ENCODE peak calls at places on chromosome 3, in five cellular contexts. M is prostate gland, J is HL-60, G is BJ, C is MCF 10A. L is an unnamed sample.
A peak's percentile ranks its signal among the peaks of the same experiment; 100 is the strongest.

GRCh38 chr3:158727499-158728377 is 4.5 kb downstream of the RARRES1 start:
- DNase-seq in M (peak; percentile 78), J (peak; percentile 27), G (no peak), C (peak; percentile 72), L (peak; percentile 51)

GRCh38 chr3:111577798-111578685 is 17.1 kb downstream of the ZBED2 start:
- DNase-seq in M (no peak), J (peak; percentile 3), G (peak; percentile 44), C (peak; percentile 81), L (peak; percentile 27)

GRCh38 chr3:51777985-51778384 is 1.1 kb downstream of the IQCF6 start:
- DNase-seq in M (no peak), J (no peak), G (no peak), C (peak; percentile 19), L (no peak)

GRCh38 chr3:136733317-136733833 is 18.8 kb downstream of the STAG1 start:
- DNase-seq in M (no peak), J (no peak), G (no peak), C (no peak), L (no peak)

GRCh38 chr3:120894285-120894684 is 13.7 kb upstream of the STXBP5L start:
- DNase-seq in M (peak; percentile 68), J (no peak), G (no peak), C (peak; percentile 45), L (no peak)

GRCh38 chr3:137008976-137009375 is 51.2 kb downstream of the IL20RB start:
- DNase-seq in M (no peak), J (no peak), G (no peak), C (no peak), L (no peak)

GRCh38 chr3:121477589-121477988 is 68.2 kb downstream of the POLQ start:
- DNase-seq in M (no peak), J (no peak), G (peak; percentile 47), C (no peak), L (no peak)

GRCh38 chr3:64321747-64322146 is 96.5 kb upstream of the PRICKLE2 start:
- DNase-seq in M (no peak), J (no peak), G (no peak), C (peak; percentile 59), L (no peak)

GRCh38 chr3:185325946-185326791 is 36.8 kb upstream of the MAP3K13 start:
- DNase-seq in M (no peak), J (no peak), G (no peak), C (no peak), L (no peak)

GRCh38 chr3:170448530-170449110 is 30.0 kb downstream of the CLDN11 start:
- DNase-seq in M (no peak), J (no peak), G (no peak), C (no peak), L (no peak)

GRCh38 chr3:172982731-172983364 is 158.2 kb downstream of the SPATA16 start:
- DNase-seq in M (no peak), J (no peak), G (no peak), C (peak; percentile 4), L (no peak)

GRCh38 chr3:152359385-152360248 is 90.9 kb downstream of the MBNL1 start:
- DNase-seq in M (no peak), J (no peak), G (no peak), C (no peak), L (no peak)

GRCh38 chr3:48399387-48400172 is 27.6 kb downstream of the FBXW12 start:
- DNase-seq in M (peak; percentile 20), J (no peak), G (no peak), C (no peak), L (no peak)

GRCh38 chr3:9778102-9778501 is 8.4 kb upstream of the CAMK1 start:
- DNase-seq in M (no peak), J (no peak), G (peak; percentile 24), C (peak; percentile 61), L (no peak)

GRCh38 chr3:138509586-138509985 is 75.2 kb downstream of the ESYT3 start:
- DNase-seq in M (no peak), J (no peak), G (no peak), C (no peak), L (no peak)

GRCh38 chr3:132386259-132386658 is 31.0 kb upstream of the DNAJC13 start:
- DNase-seq in M (no peak), J (no peak), G (no peak), C (no peak), L (no peak)

GRCh38 chr3:154294016-154294415 is 30.3 kb downstream of the DHX36 start:
- DNase-seq in M (no peak), J (no peak), G (no peak), C (no peak), L (no peak)

GRCh38 chr3:26960382-26960781 is 337.8 kb downstream of the LRRC3B start:
- DNase-seq in M (no peak), J (no peak), G (no peak), C (no peak), L (no peak)

GRCh38 chr3:54556630-54557029 is 371.2 kb downstream of the LRTM1 start:
- DNase-seq in M (no peak), J (no peak), G (no peak), C (no peak), L (no peak)

DNA sequence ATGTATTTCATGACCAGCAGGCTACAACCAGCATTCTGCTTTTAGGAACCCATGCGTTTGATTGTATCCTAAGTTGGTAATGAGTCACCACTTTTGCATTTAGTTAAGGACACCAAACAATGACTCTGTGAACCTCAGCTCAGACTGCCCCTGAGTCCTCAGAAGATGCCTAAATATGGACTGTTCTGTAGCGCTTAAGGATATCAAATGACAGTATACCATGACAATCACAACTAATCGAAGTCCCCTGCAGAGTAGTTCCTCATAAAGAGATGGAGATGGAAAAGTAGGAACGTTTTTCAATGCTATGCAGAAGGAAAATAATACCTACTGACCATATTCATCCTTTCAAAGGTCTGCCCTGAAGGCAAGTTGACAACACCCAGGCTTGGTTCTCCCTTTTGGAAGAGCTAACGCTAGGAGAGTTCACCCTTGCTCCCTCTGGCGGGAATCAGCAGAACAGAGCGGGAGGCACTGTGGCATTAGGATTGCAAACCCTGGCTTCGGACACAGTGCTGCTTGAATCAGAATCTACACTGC is 508.6 kb downstream of the FHIT start:
- DNase-seq in M (no peak), J (no peak), G (no peak), C (peak; percentile 65), L (peak; percentile 50)
- TF ChIP-seq CTCF in M (no peak), J (no peak), G (no peak), C (peak; percentile 26), L (peak; percentile 49)

GRCh38 chr3:65436580-65436979 is 602.1 kb downstream of the MAGI1 start:
- DNase-seq in M (no peak), J (no peak), G (no peak), C (peak; percentile 11), L (peak; percentile 49)
- TF ChIP-seq CTCF in M (peak; percentile 37), J (peak; percentile 19), G (peak; percentile 30), C (peak; percentile 8), L (no peak)

GRCh38 chr3:37257581-37257980 is 83.2 kb upstream of the LRRFIP2 start:
- DNase-seq in M (no peak), J (no peak), G (no peak), C (no peak), L (no peak)

GRCh38 chr3:37259291-37259690 is 84.9 kb upstream of the LRRFIP2 start:
- DNase-seq in M (no peak), J (no peak), G (no peak), C (no peak), L (no peak)

GRCh38 chr3:37254316-37254715 is 79.9 kb upstream of the LRRFIP2 start:
- DNase-seq in M (no peak), J (no peak), G (no peak), C (no peak), L (no peak)

GRCh38 chr3:37255990-37256308 is 81.6 kb upstream of the LRRFIP2 start:
- DNase-seq in M (no peak), J (no peak), G (no peak), C (no peak), L (no peak)

GRCh38 chr3:37256447-37256846 is 82.1 kb upstream of the LRRFIP2 start:
- DNase-seq in M (no peak), J (no peak), G (no peak), C (no peak), L (no peak)
- TF ChIP-seq CTCF in M (no peak), J (no peak), G (peak; percentile 10), C (no peak), L (no peak)

DNA sequence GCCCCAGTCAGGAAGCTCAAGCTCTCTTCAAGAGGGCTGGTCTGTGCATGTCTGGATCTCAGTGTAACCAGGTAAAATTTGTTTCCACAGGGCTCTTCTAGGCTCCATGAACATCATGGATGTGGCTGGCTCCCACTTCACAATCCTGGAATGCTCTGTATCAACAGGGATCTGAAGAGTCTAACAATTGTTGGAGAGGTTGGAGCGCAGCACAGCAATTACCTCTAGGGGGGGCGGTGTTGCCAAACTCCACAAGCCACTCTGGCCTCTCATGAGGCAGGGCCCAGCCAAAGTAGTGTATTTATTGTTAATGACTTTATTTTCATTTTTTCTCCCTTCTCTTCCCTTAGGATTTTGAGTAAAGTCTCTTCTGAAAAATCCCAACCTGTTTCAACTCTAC is 6.1 kb upstream of the EIF2B5 start:
- DNase-seq in M (peak; percentile 28), J (no peak), G (no peak), C (peak; percentile 40), L (peak; percentile 47)
- TF ChIP-seq CTCF in M (peak; percentile 34), J (no peak), G (peak; percentile 56), C (peak; percentile 24), L (peak; percentile 41)

DNA sequence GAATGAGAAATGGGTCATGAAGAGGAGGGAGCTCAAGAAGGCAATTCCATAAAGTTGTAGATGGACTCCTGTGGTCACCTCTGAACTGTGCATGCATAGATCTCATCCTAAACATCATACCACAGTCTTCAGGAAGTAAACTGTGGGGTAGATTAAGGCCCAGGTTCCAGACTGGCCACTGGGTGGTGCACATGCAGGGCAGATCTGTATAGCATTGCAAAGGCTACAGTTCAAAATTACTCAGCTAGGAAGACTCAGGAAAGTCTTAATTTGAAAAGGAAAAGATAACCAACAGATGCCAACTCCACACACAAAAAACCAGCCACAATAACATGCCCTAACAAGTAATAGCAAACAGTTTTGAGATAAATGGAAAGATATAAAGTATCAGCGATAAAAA is 20.3 kb downstream of the KY start:
- DNase-seq in M (no peak), J (no peak), G (no peak), C (no peak), L (no peak)
- TF ChIP-seq CTCF in M (no peak), J (peak; percentile 49), G (peak; percentile 69), C (no peak), L (no peak)

GRCh38 chr3:67037615-67038014 is 39.5 kb downstream of the KBTBD8 start:
- DNase-seq in M (no peak), J (no peak), G (no peak), C (no peak), L (no peak)
- TF ChIP-seq CTCF in M (no peak), J (no peak), G (no peak), C (peak; percentile 11), L (no peak)